ENCODE peak calls at places on chromosomes 13 and 19, in seven cellular contexts. One of them, this sample, is unnamed.

GRCh38 chr13:73835138-73835721 is 299.0 kb downstream of the KLF12 start:
- DNase-seq in omental fat pad: no peak
- DNase-seq in IMR-90: peak
- DNase-seq in cardiac muscle cell: peak
- DNase-seq in WTC11: no peak
- DNase-seq in tibial artery: no peak
- DNase-seq in AG04450: no peak
- DNase-seq in this sample: peak

GRCh38 chr13:26280295-26280694 is 26.4 kb downstream of the CDK8 start:
- DNase-seq in tibial artery: no peak
- DNase-seq in IMR-90: peak
- DNase-seq in cardiac muscle cell: no peak
- DNase-seq in WTC11: no peak
- DNase-seq in omental fat pad: no peak
- DNase-seq in AG04450: no peak
- DNase-seq in this sample: peak

GRCh38 chr13:50672025-50672424 is 171.5 kb downstream of the DLEU7 start:
- DNase-seq in cardiac muscle cell: no peak
- DNase-seq in WTC11: no peak
- DNase-seq in AG04450: no peak
- DNase-seq in IMR-90: no peak
- DNase-seq in tibial artery: peak
- DNase-seq in omental fat pad: no peak
- DNase-seq in this sample: no peak

GRCh38 chr19:42154471-42155323 is 22.5 kb upstream of the POU2F2 start:
- DNase-seq in cardiac muscle cell: no peak
- DNase-seq in IMR-90: no peak
- DNase-seq in AG04450: no peak
- DNase-seq in WTC11: no peak
- DNase-seq in omental fat pad: no peak
- DNase-seq in tibial artery: no peak
- DNase-seq in this sample: no peak

GRCh38 chr13:38888309-38888708 is 102.3 kb downstream of the STOML3 start:
- DNase-seq in cardiac muscle cell: no peak
- DNase-seq in omental fat pad: no peak
- DNase-seq in WTC11: no peak
- DNase-seq in IMR-90: peak
- DNase-seq in tibial artery: no peak
- DNase-seq in AG04450: no peak
- DNase-seq in this sample: peak

GRCh38 chr13:37652596-37652995 is 54.0 kb upstream of the POSTN start:
- DNase-seq in IMR-90: peak
- DNase-seq in cardiac muscle cell: no peak
- DNase-seq in omental fat pad: no peak
- DNase-seq in AG04450: no peak
- DNase-seq in tibial artery: no peak
- DNase-seq in WTC11: no peak
- DNase-seq in this sample: no peak

GRCh38 chr13:26007261-26007765 is 44.5 kb downstream of the SHISA2 start:
- DNase-seq in WTC11: no peak
- DNase-seq in tibial artery: no peak
- DNase-seq in omental fat pad: no peak
- DNase-seq in cardiac muscle cell: no peak
- DNase-seq in AG04450: no peak
- DNase-seq in IMR-90: no peak
- DNase-seq in this sample: no peak

GRCh38 chr19:27890206-27890605 is 1322.7 kb downstream of the UQCRFS1 start:
- DNase-seq in WTC11: no peak
- DNase-seq in cardiac muscle cell: no peak
- DNase-seq in IMR-90: no peak
- DNase-seq in tibial artery: no peak
- DNase-seq in omental fat pad: no peak
- DNase-seq in AG04450: no peak
- DNase-seq in this sample: no peak

GRCh38 chr13:74015137-74015536 is 119.1 kb downstream of the KLF12 start:
- DNase-seq in cardiac muscle cell: no peak
- DNase-seq in tibial artery: no peak
- DNase-seq in IMR-90: peak
- DNase-seq in omental fat pad: no peak
- DNase-seq in AG04450: no peak
- DNase-seq in WTC11: no peak
- DNase-seq in this sample: no peak

GRCh38 chr13:97268772-97269171 is 46.6 kb downstream of the MBNL2 start:
- DNase-seq in tibial artery: no peak
- DNase-seq in AG04450: no peak
- DNase-seq in omental fat pad: no peak
- DNase-seq in WTC11: peak
- DNase-seq in IMR-90: no peak
- DNase-seq in cardiac muscle cell: no peak
- DNase-seq in this sample: no peak

GRCh38 chr19:12913871-12914690 is 5.0 kb downstream of the SYCE2 start:
- DNase-seq in cardiac muscle cell: no peak
- DNase-seq in AG04450: no peak
- DNase-seq in IMR-90: no peak
- DNase-seq in omental fat pad: no peak
- DNase-seq in WTC11: no peak
- DNase-seq in tibial artery: peak
- DNase-seq in this sample: no peak

GRCh38 chr19:31349160-31349881 is at the start of gene TSHZ3:
- DNase-seq in omental fat pad: no peak
- DNase-seq in tibial artery: peak
- DNase-seq in IMR-90: peak
- DNase-seq in AG04450: no peak
- DNase-seq in cardiac muscle cell: peak
- DNase-seq in WTC11: peak
- DNase-seq in this sample: peak

GRCh38 chr13:34208326-34208725 is 390.4 kb downstream of the RFC3 start:
- DNase-seq in IMR-90: peak
- DNase-seq in tibial artery: no peak
- DNase-seq in cardiac muscle cell: no peak
- DNase-seq in AG04450: no peak
- DNase-seq in WTC11: no peak
- DNase-seq in omental fat pad: no peak
- DNase-seq in this sample: peak

GRCh38 chr13:44516771-44517170 is 59.4 kb downstream of the TSC22D1 start:
- DNase-seq in WTC11: peak
- DNase-seq in IMR-90: no peak
- DNase-seq in AG04450: no peak
- DNase-seq in cardiac muscle cell: no peak
- DNase-seq in tibial artery: no peak
- DNase-seq in omental fat pad: no peak
- DNase-seq in this sample: peak

GRCh38 chr13:98827449-98827848 is 75.0 kb upstream of the SLC15A1 start:
- DNase-seq in cardiac muscle cell: peak
- DNase-seq in IMR-90: no peak
- DNase-seq in tibial artery: no peak
- DNase-seq in WTC11: peak
- DNase-seq in AG04450: no peak
- DNase-seq in omental fat pad: no peak
- DNase-seq in this sample: no peak

GRCh38 chr13:112576768-112577167 is 11.2 kb downstream of the TUBGCP3 start:
- DNase-seq in cardiac muscle cell: no peak
- DNase-seq in omental fat pad: no peak
- DNase-seq in tibial artery: no peak
- DNase-seq in AG04450: no peak
- DNase-seq in IMR-90: no peak
- DNase-seq in WTC11: no peak
- DNase-seq in this sample: no peak

GRCh38 chr13:93098972-93099371 is 127.6 kb upstream of the GPC6 start:
- DNase-seq in omental fat pad: no peak
- DNase-seq in WTC11: no peak
- DNase-seq in cardiac muscle cell: no peak
- DNase-seq in tibial artery: no peak
- DNase-seq in AG04450: no peak
- DNase-seq in IMR-90: no peak
- DNase-seq in this sample: no peak

GRCh38 chr13:28485097-28485496 is 9.8 kb downstream of the FLT1 start:
- DNase-seq in tibial artery: no peak
- DNase-seq in AG04450: no peak
- DNase-seq in WTC11: no peak
- DNase-seq in omental fat pad: no peak
- DNase-seq in cardiac muscle cell: no peak
- DNase-seq in IMR-90: no peak
- DNase-seq in this sample: no peak

GRCh38 chr19:19342086-19343015 is 21.7 kb downstream of the MAU2 start:
- DNase-seq in omental fat pad: no peak
- DNase-seq in WTC11: peak
- DNase-seq in AG04450: peak
- DNase-seq in IMR-90: peak
- DNase-seq in cardiac muscle cell: peak
- DNase-seq in tibial artery: no peak
- DNase-seq in this sample: peak

GRCh38 chr19:50702870-50703829 is 16.5 kb downstream of the SHANK1 start:
- DNase-seq in AG04450: no peak
- DNase-seq in WTC11: no peak
- DNase-seq in omental fat pad: no peak
- DNase-seq in IMR-90: peak
- DNase-seq in cardiac muscle cell: no peak
- DNase-seq in tibial artery: no peak
- DNase-seq in this sample: no peak

GRCh38 chr19:50703915-50704548 is 15.6 kb downstream of the SHANK1 start:
- DNase-seq in omental fat pad: no peak
- DNase-seq in tibial artery: no peak
- DNase-seq in AG04450: no peak
- DNase-seq in WTC11: no peak
- DNase-seq in cardiac muscle cell: peak
- DNase-seq in IMR-90: no peak
- DNase-seq in this sample: no peak

GRCh38 chr19:50706387-50706786 is 13.2 kb downstream of the SHANK1 start:
- DNase-seq in omental fat pad: no peak
- DNase-seq in cardiac muscle cell: no peak
- DNase-seq in tibial artery: no peak
- DNase-seq in IMR-90: no peak
- DNase-seq in WTC11: no peak
- DNase-seq in AG04450: no peak
- DNase-seq in this sample: no peak

GRCh38 chr19:50708179-50708879 is 11.3 kb downstream of the SHANK1 start:
- DNase-seq in IMR-90: peak
- DNase-seq in omental fat pad: no peak
- DNase-seq in tibial artery: no peak
- DNase-seq in AG04450: no peak
- DNase-seq in WTC11: no peak
- DNase-seq in cardiac muscle cell: no peak
- DNase-seq in this sample: no peak

GRCh38 chr19:50705422-50706019 is 14.1 kb downstream of the SHANK1 start:
- DNase-seq in IMR-90: peak
- DNase-seq in omental fat pad: no peak
- DNase-seq in WTC11: peak
- DNase-seq in cardiac muscle cell: peak
- DNase-seq in AG04450: peak
- DNase-seq in tibial artery: no peak
- DNase-seq in this sample: peak
- TF ChIP-seq CTCF in IMR-90: peak
- TF ChIP-seq CTCF in omental fat pad: no peak
- TF ChIP-seq CTCF in WTC11: peak
- TF ChIP-seq CTCF in cardiac muscle cell: peak
- TF ChIP-seq CTCF in AG04450: peak
- TF ChIP-seq CTCF in tibial artery: no peak
- TF ChIP-seq CTCF in this sample: peak

GRCh38 chr19:940591-941291 is 14.9 kb downstream of the ARID3A start:
- DNase-seq in omental fat pad: no peak
- DNase-seq in WTC11: no peak
- DNase-seq in IMR-90: peak
- DNase-seq in cardiac muscle cell: no peak
- DNase-seq in tibial artery: peak
- DNase-seq in AG04450: peak
- DNase-seq in this sample: peak
- TF ChIP-seq CTCF in omental fat pad: no peak
- TF ChIP-seq CTCF in WTC11: no peak
- TF ChIP-seq CTCF in IMR-90: no peak
- TF ChIP-seq CTCF in cardiac muscle cell: no peak
- TF ChIP-seq CTCF in tibial artery: no peak
- TF ChIP-seq CTCF in AG04450: no peak
- TF ChIP-seq CTCF in this sample: no peak

GRCh38 chr13:78806457-78806856 is 147.5 kb upstream of the OBI1 start:
- DNase-seq in AG04450: no peak
- DNase-seq in IMR-90: no peak
- DNase-seq in omental fat pad: no peak
- DNase-seq in WTC11: no peak
- DNase-seq in cardiac muscle cell: no peak
- DNase-seq in tibial artery: no peak
- DNase-seq in this sample: no peak
- TF ChIP-seq CTCF in AG04450: peak
- TF ChIP-seq CTCF in IMR-90: peak
- TF ChIP-seq CTCF in omental fat pad: no peak
- TF ChIP-seq CTCF in WTC11: no peak
- TF ChIP-seq CTCF in cardiac muscle cell: peak
- TF ChIP-seq CTCF in tibial artery: no peak
- TF ChIP-seq CTCF in this sample: peak

GRCh38 chr19:37988758-37989635 is 82.0 kb downstream of the SIPA1L3 start:
- DNase-seq in WTC11: peak
- DNase-seq in tibial artery: no peak
- DNase-seq in omental fat pad: no peak
- DNase-seq in IMR-90: no peak
- DNase-seq in cardiac muscle cell: no peak
- DNase-seq in AG04450: no peak
- DNase-seq in this sample: peak

GRCh38 chr19:37986048-37986750 is 79.2 kb downstream of the SIPA1L3 start:
- DNase-seq in omental fat pad: no peak
- DNase-seq in IMR-90: no peak
- DNase-seq in AG04450: no peak
- DNase-seq in tibial artery: no peak
- DNase-seq in cardiac muscle cell: no peak
- DNase-seq in WTC11: no peak
- DNase-seq in this sample: no peak

GRCh38 chr19:37989855-37990254 is 82.8 kb downstream of the SIPA1L3 start:
- DNase-seq in cardiac muscle cell: no peak
- DNase-seq in WTC11: peak
- DNase-seq in omental fat pad: no peak
- DNase-seq in tibial artery: no peak
- DNase-seq in AG04450: no peak
- DNase-seq in IMR-90: no peak
- DNase-seq in this sample: no peak

GRCh38 chr19:37990362-37990761 is 83.4 kb downstream of the SIPA1L3 start:
- DNase-seq in AG04450: no peak
- DNase-seq in omental fat pad: no peak
- DNase-seq in tibial artery: no peak
- DNase-seq in IMR-90: no peak
- DNase-seq in WTC11: peak
- DNase-seq in cardiac muscle cell: no peak
- DNase-seq in this sample: peak

GRCh38 chr19:37987356-37988332 is 80.6 kb downstream of the SIPA1L3 start:
- DNase-seq in AG04450: no peak
- DNase-seq in IMR-90: no peak
- DNase-seq in omental fat pad: no peak
- DNase-seq in WTC11: peak
- DNase-seq in cardiac muscle cell: no peak
- DNase-seq in tibial artery: no peak
- DNase-seq in this sample: no peak
- TF ChIP-seq CTCF in AG04450: peak
- TF ChIP-seq CTCF in IMR-90: peak
- TF ChIP-seq CTCF in omental fat pad: no peak
- TF ChIP-seq CTCF in WTC11: peak
- TF ChIP-seq CTCF in cardiac muscle cell: peak
- TF ChIP-seq CTCF in tibial artery: no peak
- TF ChIP-seq CTCF in this sample: peak

GRCh38 chr13:113653264-113654174 is 4.5 kb downstream of the ATP4B start:
- DNase-seq in cardiac muscle cell: no peak
- DNase-seq in omental fat pad: no peak
- DNase-seq in AG04450: no peak
- DNase-seq in IMR-90: no peak
- DNase-seq in tibial artery: no peak
- DNase-seq in WTC11: peak
- DNase-seq in this sample: peak
- TF ChIP-seq CTCF in cardiac muscle cell: no peak
- TF ChIP-seq CTCF in omental fat pad: no peak
- TF ChIP-seq CTCF in AG04450: no peak
- TF ChIP-seq CTCF in IMR-90: no peak
- TF ChIP-seq CTCF in tibial artery: no peak
- TF ChIP-seq CTCF in WTC11: no peak
- TF ChIP-seq CTCF in this sample: no peak

GRCh38 chr19:39211731-39212376 is 7.8 kb upstream of the SYCN start:
- DNase-seq in IMR-90: no peak
- DNase-seq in AG04450: no peak
- DNase-seq in tibial artery: no peak
- DNase-seq in cardiac muscle cell: no peak
- DNase-seq in omental fat pad: no peak
- DNase-seq in WTC11: no peak
- DNase-seq in this sample: no peak
- TF ChIP-seq CTCF in IMR-90: no peak
- TF ChIP-seq CTCF in AG04450: no peak
- TF ChIP-seq CTCF in tibial artery: no peak
- TF ChIP-seq CTCF in cardiac muscle cell: no peak
- TF ChIP-seq CTCF in omental fat pad: no peak
- TF ChIP-seq CTCF in WTC11: no peak
- TF ChIP-seq CTCF in this sample: no peak

This sample was measured in astrocyte of the spinal cord.